ENCODE peak calls at places on chromosomes 12 and 14, in four cellular contexts. S, Q, H and Y are unnamed samples.

GRCh38 chr12:114221976-114222630 is 183.8 kb downstream of the TBX5 start:
- DNase-seq in S (peak; percentile 41), Q (peak; percentile 54), H (no peak), Y (no peak)

GRCh38 chr12:12086975-12087692 is 16.4 kb downstream of the BCL2L14 start:
- DNase-seq in S (no peak), Q (no peak), H (no peak), Y (no peak)

GRCh38 chr12:12896261-12896660 is 4.9 kb downstream of the GPRC5A start:
- DNase-seq in S (peak; percentile 89), Q (peak; percentile 39), H (no peak), Y (no peak)

GRCh38 chr12:112755507-112755906 is 36.0 kb upstream of the RPH3A start:
- DNase-seq in S (no peak), Q (no peak), H (no peak), Y (no peak)

GRCh38 chr12:110543252-110543959 is 39.7 kb downstream of the PPTC7 start:
- DNase-seq in S (peak; percentile 98), Q (peak; percentile 10), H (no peak), Y (no peak)

GRCh38 chr12:123384318-123384993 is 524 bp downstream of the KMT5A start:
- DNase-seq in S (no peak), Q (no peak), H (no peak), Y (peak; percentile 27)

GRCh38 chr14:54253195-54253947 is 143.4 kb upstream of the CDKN3 start:
- DNase-seq in S (peak; percentile 94), Q (peak; percentile 82), H (peak; percentile 54), Y (no peak)

GRCh38 chr12:87599459-87599858 is 429.7 kb downstream of the C12orf50 start:
- DNase-seq in S (no peak), Q (no peak), H (no peak), Y (no peak)

GRCh38 chr14:104135121-104135903 is 3.1 kb upstream of the KIF26A start:
- DNase-seq in S (peak; percentile 14), Q (no peak), H (no peak), Y (no peak)

GRCh38 chr14:101716956-101717662 is 44.4 kb upstream of the PPP2R5C start:
- DNase-seq in S (no peak), Q (no peak), H (no peak), Y (no peak)

GRCh38 chr14:52961060-52961639 is 10.3 kb upstream of the FERMT2 start:
- DNase-seq in S (peak; percentile 79), Q (peak; percentile 64), H (no peak), Y (no peak)